ENCODE peak calls at places on chromosomes 2 and 18, in nine cellular contexts. One of them, this sample, is unnamed.

GRCh38 chr2:201254331-201254730 is 6.0 kb upstream of the CASP8 start:
- DNase-seq in stimulated activated CD8-positive, alpha-beta memory T cell treated with anti-CD3 and anti-CD28 coated beads, Interleukin-4, amount 100 ng/mL, for 4 hours: no peak
- DNase-seq in SK-N-DZ: no peak
- DNase-seq in stimulated activated CD4-positive, alpha-beta T cell treated with anti-CD3 and anti-CD28 coated beads, Interleukin-4, amount 100 ng/mL, for 48 hours: no peak
- DNase-seq in endothelial cell: no peak
- DNase-seq in epithelial cell of esophagus: peak
- DNase-seq in neural crest cell: no peak
- DNase-seq in skeletal muscle cell: no peak
- DNase-seq in HFFc6: peak
- DNase-seq in this sample: no peak

GRCh38 chr2:232488097-232488711 is 570 bp upstream of the ECEL1 start:
- DNase-seq in stimulated activated CD8-positive, alpha-beta memory T cell treated with anti-CD3 and anti-CD28 coated beads, Interleukin-4, amount 100 ng/mL, for 4 hours: no peak
- DNase-seq in SK-N-DZ: no peak
- DNase-seq in stimulated activated CD4-positive, alpha-beta T cell treated with anti-CD3 and anti-CD28 coated beads, Interleukin-4, amount 100 ng/mL, for 48 hours: no peak
- DNase-seq in endothelial cell: no peak
- DNase-seq in epithelial cell of esophagus: no peak
- DNase-seq in neural crest cell: no peak
- DNase-seq in skeletal muscle cell: no peak
- DNase-seq in HFFc6: no peak
- DNase-seq in this sample: no peak

GRCh38 chr2:218020281-218020680 is 17.5 kb upstream of the TNS1 start:
- DNase-seq in stimulated activated CD8-positive, alpha-beta memory T cell treated with anti-CD3 and anti-CD28 coated beads, Interleukin-4, amount 100 ng/mL, for 4 hours: no peak
- DNase-seq in SK-N-DZ: no peak
- DNase-seq in stimulated activated CD4-positive, alpha-beta T cell treated with anti-CD3 and anti-CD28 coated beads, Interleukin-4, amount 100 ng/mL, for 48 hours: no peak
- DNase-seq in endothelial cell: no peak
- DNase-seq in epithelial cell of esophagus: no peak
- DNase-seq in neural crest cell: no peak
- DNase-seq in skeletal muscle cell: no peak
- DNase-seq in HFFc6: no peak
- DNase-seq in this sample: no peak

GRCh38 chr2:88239781-88240180 is 69.6 kb downstream of the THNSL2 start:
- DNase-seq in stimulated activated CD8-positive, alpha-beta memory T cell treated with anti-CD3 and anti-CD28 coated beads, Interleukin-4, amount 100 ng/mL, for 4 hours: peak
- DNase-seq in SK-N-DZ: no peak
- DNase-seq in stimulated activated CD4-positive, alpha-beta T cell treated with anti-CD3 and anti-CD28 coated beads, Interleukin-4, amount 100 ng/mL, for 48 hours: no peak
- DNase-seq in endothelial cell: no peak
- DNase-seq in epithelial cell of esophagus: no peak
- DNase-seq in neural crest cell: no peak
- DNase-seq in skeletal muscle cell: no peak
- DNase-seq in HFFc6: no peak
- DNase-seq in this sample: no peak

GRCh38 chr18:80037869-80038630 is 3.8 kb downstream of the RBFA start:
- DNase-seq in stimulated activated CD8-positive, alpha-beta memory T cell treated with anti-CD3 and anti-CD28 coated beads, Interleukin-4, amount 100 ng/mL, for 4 hours: no peak
- DNase-seq in SK-N-DZ: no peak
- DNase-seq in stimulated activated CD4-positive, alpha-beta T cell treated with anti-CD3 and anti-CD28 coated beads, Interleukin-4, amount 100 ng/mL, for 48 hours: no peak
- DNase-seq in endothelial cell: no peak
- DNase-seq in epithelial cell of esophagus: no peak
- DNase-seq in neural crest cell: no peak
- DNase-seq in skeletal muscle cell: no peak
- DNase-seq in HFFc6: no peak
- DNase-seq in this sample: no peak

GRCh38 chr18:74040459-74041332 is 106.9 kb downstream of the FBXO15 start:
- DNase-seq in stimulated activated CD8-positive, alpha-beta memory T cell treated with anti-CD3 and anti-CD28 coated beads, Interleukin-4, amount 100 ng/mL, for 4 hours: peak
- DNase-seq in SK-N-DZ: peak
- DNase-seq in stimulated activated CD4-positive, alpha-beta T cell treated with anti-CD3 and anti-CD28 coated beads, Interleukin-4, amount 100 ng/mL, for 48 hours: peak
- DNase-seq in endothelial cell: peak
- DNase-seq in epithelial cell of esophagus: peak
- DNase-seq in neural crest cell: peak
- DNase-seq in skeletal muscle cell: no peak
- DNase-seq in HFFc6: peak
- DNase-seq in this sample: no peak

GRCh38 chr2:179556425-179556824 is 291.8 kb upstream of the SESTD1 start:
- DNase-seq in stimulated activated CD8-positive, alpha-beta memory T cell treated with anti-CD3 and anti-CD28 coated beads, Interleukin-4, amount 100 ng/mL, for 4 hours: no peak
- DNase-seq in SK-N-DZ: no peak
- DNase-seq in stimulated activated CD4-positive, alpha-beta T cell treated with anti-CD3 and anti-CD28 coated beads, Interleukin-4, amount 100 ng/mL, for 48 hours: no peak
- DNase-seq in endothelial cell: no peak
- DNase-seq in epithelial cell of esophagus: no peak
- DNase-seq in neural crest cell: no peak
- DNase-seq in skeletal muscle cell: no peak
- DNase-seq in HFFc6: no peak
- DNase-seq in this sample: no peak

GRCh38 chr2:161237397-161238263 is 70.6 kb upstream of the PSMD14 start:
- DNase-seq in stimulated activated CD8-positive, alpha-beta memory T cell treated with anti-CD3 and anti-CD28 coated beads, Interleukin-4, amount 100 ng/mL, for 4 hours: peak
- DNase-seq in SK-N-DZ: peak
- DNase-seq in stimulated activated CD4-positive, alpha-beta T cell treated with anti-CD3 and anti-CD28 coated beads, Interleukin-4, amount 100 ng/mL, for 48 hours: peak
- DNase-seq in endothelial cell: peak
- DNase-seq in epithelial cell of esophagus: peak
- DNase-seq in neural crest cell: no peak
- DNase-seq in skeletal muscle cell: no peak
- DNase-seq in HFFc6: peak
- DNase-seq in this sample: peak

GRCh38 chr2:67322361-67323001 is 74.7 kb upstream of the ETAA1 start:
- DNase-seq in stimulated activated CD8-positive, alpha-beta memory T cell treated with anti-CD3 and anti-CD28 coated beads, Interleukin-4, amount 100 ng/mL, for 4 hours: no peak
- DNase-seq in SK-N-DZ: peak
- DNase-seq in stimulated activated CD4-positive, alpha-beta T cell treated with anti-CD3 and anti-CD28 coated beads, Interleukin-4, amount 100 ng/mL, for 48 hours: no peak
- DNase-seq in endothelial cell: peak
- DNase-seq in epithelial cell of esophagus: peak
- DNase-seq in neural crest cell: peak
- DNase-seq in skeletal muscle cell: no peak
- DNase-seq in HFFc6: peak
- DNase-seq in this sample: peak

GRCh38 chr2:162524192-162524591 is 180.3 kb downstream of the GCA start:
- DNase-seq in stimulated activated CD8-positive, alpha-beta memory T cell treated with anti-CD3 and anti-CD28 coated beads, Interleukin-4, amount 100 ng/mL, for 4 hours: no peak
- DNase-seq in SK-N-DZ: peak
- DNase-seq in stimulated activated CD4-positive, alpha-beta T cell treated with anti-CD3 and anti-CD28 coated beads, Interleukin-4, amount 100 ng/mL, for 48 hours: no peak
- DNase-seq in endothelial cell: peak
- DNase-seq in epithelial cell of esophagus: peak
- DNase-seq in neural crest cell: no peak
- DNase-seq in skeletal muscle cell: no peak
- DNase-seq in HFFc6: no peak
- DNase-seq in this sample: no peak

GRCh38 chr2:12764075-12764722 is 47.5 kb downstream of the TRIB2 start:
- DNase-seq in stimulated activated CD8-positive, alpha-beta memory T cell treated with anti-CD3 and anti-CD28 coated beads, Interleukin-4, amount 100 ng/mL, for 4 hours: no peak
- DNase-seq in SK-N-DZ: no peak
- DNase-seq in stimulated activated CD4-positive, alpha-beta T cell treated with anti-CD3 and anti-CD28 coated beads, Interleukin-4, amount 100 ng/mL, for 48 hours: no peak
- DNase-seq in endothelial cell: no peak
- DNase-seq in epithelial cell of esophagus: peak
- DNase-seq in neural crest cell: no peak
- DNase-seq in skeletal muscle cell: no peak
- DNase-seq in HFFc6: peak
- DNase-seq in this sample: peak

GRCh38 chr2:199160677-199161465 is 296.9 kb downstream of the SATB2 start:
- DNase-seq in stimulated activated CD8-positive, alpha-beta memory T cell treated with anti-CD3 and anti-CD28 coated beads, Interleukin-4, amount 100 ng/mL, for 4 hours: no peak
- DNase-seq in SK-N-DZ: no peak
- DNase-seq in stimulated activated CD4-positive, alpha-beta T cell treated with anti-CD3 and anti-CD28 coated beads, Interleukin-4, amount 100 ng/mL, for 48 hours: no peak
- DNase-seq in endothelial cell: no peak
- DNase-seq in epithelial cell of esophagus: peak
- DNase-seq in neural crest cell: no peak
- DNase-seq in skeletal muscle cell: peak
- DNase-seq in HFFc6: peak
- DNase-seq in this sample: no peak

GRCh38 chr2:79711098-79711497 is 198.2 kb downstream of the CTNNA2 start:
- DNase-seq in stimulated activated CD8-positive, alpha-beta memory T cell treated with anti-CD3 and anti-CD28 coated beads, Interleukin-4, amount 100 ng/mL, for 4 hours: no peak
- DNase-seq in SK-N-DZ: no peak
- DNase-seq in stimulated activated CD4-positive, alpha-beta T cell treated with anti-CD3 and anti-CD28 coated beads, Interleukin-4, amount 100 ng/mL, for 48 hours: no peak
- DNase-seq in endothelial cell: no peak
- DNase-seq in epithelial cell of esophagus: no peak
- DNase-seq in neural crest cell: no peak
- DNase-seq in skeletal muscle cell: no peak
- DNase-seq in HFFc6: no peak
- DNase-seq in this sample: no peak

GRCh38 chr18:11974741-11975325 is 6.5 kb upstream of the IMPA2 start:
- DNase-seq in stimulated activated CD8-positive, alpha-beta memory T cell treated with anti-CD3 and anti-CD28 coated beads, Interleukin-4, amount 100 ng/mL, for 4 hours: no peak
- DNase-seq in SK-N-DZ: no peak
- DNase-seq in stimulated activated CD4-positive, alpha-beta T cell treated with anti-CD3 and anti-CD28 coated beads, Interleukin-4, amount 100 ng/mL, for 48 hours: no peak
- DNase-seq in endothelial cell: no peak
- DNase-seq in epithelial cell of esophagus: no peak
- DNase-seq in neural crest cell: no peak
- DNase-seq in skeletal muscle cell: no peak
- DNase-seq in HFFc6: no peak
- DNase-seq in this sample: no peak

GRCh38 chr18:10453885-10454772 is at the start of gene APCDD1:
- DNase-seq in stimulated activated CD8-positive, alpha-beta memory T cell treated with anti-CD3 and anti-CD28 coated beads, Interleukin-4, amount 100 ng/mL, for 4 hours: no peak
- DNase-seq in SK-N-DZ: peak
- DNase-seq in stimulated activated CD4-positive, alpha-beta T cell treated with anti-CD3 and anti-CD28 coated beads, Interleukin-4, amount 100 ng/mL, for 48 hours: no peak
- DNase-seq in endothelial cell: peak
- DNase-seq in epithelial cell of esophagus: peak
- DNase-seq in neural crest cell: peak
- DNase-seq in skeletal muscle cell: no peak
- DNase-seq in HFFc6: no peak
- DNase-seq in this sample: no peak

GRCh38 chr18:76530391-76530790 is 35.3 kb upstream of the ZNF516 start:
- DNase-seq in stimulated activated CD8-positive, alpha-beta memory T cell treated with anti-CD3 and anti-CD28 coated beads, Interleukin-4, amount 100 ng/mL, for 4 hours: no peak
- DNase-seq in SK-N-DZ: no peak
- DNase-seq in stimulated activated CD4-positive, alpha-beta T cell treated with anti-CD3 and anti-CD28 coated beads, Interleukin-4, amount 100 ng/mL, for 48 hours: no peak
- DNase-seq in endothelial cell: no peak
- DNase-seq in epithelial cell of esophagus: no peak
- DNase-seq in neural crest cell: no peak
- DNase-seq in skeletal muscle cell: no peak
- DNase-seq in HFFc6: no peak
- DNase-seq in this sample: no peak

GRCh38 chr18:36580266-36580665 is 248.5 kb downstream of the TPGS2 start:
- DNase-seq in stimulated activated CD8-positive, alpha-beta memory T cell treated with anti-CD3 and anti-CD28 coated beads, Interleukin-4, amount 100 ng/mL, for 4 hours: no peak
- DNase-seq in SK-N-DZ: no peak
- DNase-seq in stimulated activated CD4-positive, alpha-beta T cell treated with anti-CD3 and anti-CD28 coated beads, Interleukin-4, amount 100 ng/mL, for 48 hours: no peak
- DNase-seq in endothelial cell: no peak
- DNase-seq in epithelial cell of esophagus: peak
- DNase-seq in neural crest cell: no peak
- DNase-seq in skeletal muscle cell: peak
- DNase-seq in HFFc6: peak
- DNase-seq in this sample: peak

GRCh38 chr2:217367464-217367863 is 507.6 kb upstream of the TNP1 start:
- DNase-seq in stimulated activated CD8-positive, alpha-beta memory T cell treated with anti-CD3 and anti-CD28 coated beads, Interleukin-4, amount 100 ng/mL, for 4 hours: no peak
- DNase-seq in SK-N-DZ: no peak
- DNase-seq in stimulated activated CD4-positive, alpha-beta T cell treated with anti-CD3 and anti-CD28 coated beads, Interleukin-4, amount 100 ng/mL, for 48 hours: no peak
- DNase-seq in endothelial cell: no peak
- DNase-seq in epithelial cell of esophagus: peak
- DNase-seq in neural crest cell: no peak
- DNase-seq in skeletal muscle cell: no peak
- DNase-seq in HFFc6: peak
- DNase-seq in this sample: peak

GRCh38 chr2:33670392-33670937 is 71.4 kb upstream of the FAM98A start:
- DNase-seq in stimulated activated CD8-positive, alpha-beta memory T cell treated with anti-CD3 and anti-CD28 coated beads, Interleukin-4, amount 100 ng/mL, for 4 hours: no peak
- DNase-seq in SK-N-DZ: peak
- DNase-seq in stimulated activated CD4-positive, alpha-beta T cell treated with anti-CD3 and anti-CD28 coated beads, Interleukin-4, amount 100 ng/mL, for 48 hours: no peak
- DNase-seq in endothelial cell: no peak
- DNase-seq in epithelial cell of esophagus: peak
- DNase-seq in neural crest cell: no peak
- DNase-seq in skeletal muscle cell: no peak
- DNase-seq in HFFc6: no peak
- DNase-seq in this sample: no peak

GRCh38 chr2:207676827-207677354 is 34.5 kb upstream of the CCNYL1 start:
- DNase-seq in stimulated activated CD8-positive, alpha-beta memory T cell treated with anti-CD3 and anti-CD28 coated beads, Interleukin-4, amount 100 ng/mL, for 4 hours: no peak
- DNase-seq in SK-N-DZ: no peak
- DNase-seq in stimulated activated CD4-positive, alpha-beta T cell treated with anti-CD3 and anti-CD28 coated beads, Interleukin-4, amount 100 ng/mL, for 48 hours: no peak
- DNase-seq in endothelial cell: no peak
- DNase-seq in epithelial cell of esophagus: peak
- DNase-seq in neural crest cell: no peak
- DNase-seq in skeletal muscle cell: peak
- DNase-seq in HFFc6: peak
- DNase-seq in this sample: peak

GRCh38 chr18:76444436-76445105 is 50.5 kb downstream of the ZNF516 start:
- DNase-seq in stimulated activated CD8-positive, alpha-beta memory T cell treated with anti-CD3 and anti-CD28 coated beads, Interleukin-4, amount 100 ng/mL, for 4 hours: no peak
- DNase-seq in SK-N-DZ: no peak
- DNase-seq in stimulated activated CD4-positive, alpha-beta T cell treated with anti-CD3 and anti-CD28 coated beads, Interleukin-4, amount 100 ng/mL, for 48 hours: no peak
- DNase-seq in endothelial cell: no peak
- DNase-seq in epithelial cell of esophagus: no peak
- DNase-seq in neural crest cell: no peak
- DNase-seq in skeletal muscle cell: no peak
- DNase-seq in HFFc6: no peak
- DNase-seq in this sample: no peak

GRCh38 chr2:109175350-109175678 is 46.3 kb downstream of the SH3RF3 start:
- DNase-seq in stimulated activated CD8-positive, alpha-beta memory T cell treated with anti-CD3 and anti-CD28 coated beads, Interleukin-4, amount 100 ng/mL, for 4 hours: no peak
- DNase-seq in SK-N-DZ: no peak
- DNase-seq in stimulated activated CD4-positive, alpha-beta T cell treated with anti-CD3 and anti-CD28 coated beads, Interleukin-4, amount 100 ng/mL, for 48 hours: no peak
- DNase-seq in endothelial cell: no peak
- DNase-seq in epithelial cell of esophagus: no peak
- DNase-seq in neural crest cell: no peak
- DNase-seq in skeletal muscle cell: no peak
- DNase-seq in HFFc6: no peak
- DNase-seq in this sample: no peak

GRCh38 chr2:165953306-165953654 is 296 bp downstream of the TTC21B start:
- DNase-seq in stimulated activated CD8-positive, alpha-beta memory T cell treated with anti-CD3 and anti-CD28 coated beads, Interleukin-4, amount 100 ng/mL, for 4 hours: no peak
- DNase-seq in SK-N-DZ: no peak
- DNase-seq in stimulated activated CD4-positive, alpha-beta T cell treated with anti-CD3 and anti-CD28 coated beads, Interleukin-4, amount 100 ng/mL, for 48 hours: no peak
- DNase-seq in endothelial cell: no peak
- DNase-seq in epithelial cell of esophagus: peak
- DNase-seq in neural crest cell: no peak
- DNase-seq in skeletal muscle cell: no peak
- DNase-seq in HFFc6: peak
- DNase-seq in this sample: no peak

GRCh38 chr2:101307950-101308431 is 510 bp downstream of the RNF149 start:
- DNase-seq in stimulated activated CD8-positive, alpha-beta memory T cell treated with anti-CD3 and anti-CD28 coated beads, Interleukin-4, amount 100 ng/mL, for 4 hours: no peak
- DNase-seq in SK-N-DZ: peak
- DNase-seq in stimulated activated CD4-positive, alpha-beta T cell treated with anti-CD3 and anti-CD28 coated beads, Interleukin-4, amount 100 ng/mL, for 48 hours: no peak
- DNase-seq in endothelial cell: peak
- DNase-seq in epithelial cell of esophagus: no peak
- DNase-seq in neural crest cell: peak
- DNase-seq in skeletal muscle cell: no peak
- DNase-seq in HFFc6: no peak
- DNase-seq in this sample: no peak

GRCh38 chr2:224268441-224268840 is 133.5 kb downstream of the FAM124B start:
- DNase-seq in stimulated activated CD8-positive, alpha-beta memory T cell treated with anti-CD3 and anti-CD28 coated beads, Interleukin-4, amount 100 ng/mL, for 4 hours: no peak
- DNase-seq in SK-N-DZ: no peak
- DNase-seq in stimulated activated CD4-positive, alpha-beta T cell treated with anti-CD3 and anti-CD28 coated beads, Interleukin-4, amount 100 ng/mL, for 48 hours: no peak
- DNase-seq in endothelial cell: no peak
- DNase-seq in epithelial cell of esophagus: peak
- DNase-seq in neural crest cell: no peak
- DNase-seq in skeletal muscle cell: peak
- DNase-seq in HFFc6: peak
- DNase-seq in this sample: peak

GRCh38 chr18:78875268-78875997 is 104.2 kb upstream of the SALL3 start:
- DNase-seq in stimulated activated CD8-positive, alpha-beta memory T cell treated with anti-CD3 and anti-CD28 coated beads, Interleukin-4, amount 100 ng/mL, for 4 hours: no peak
- DNase-seq in SK-N-DZ: no peak
- DNase-seq in stimulated activated CD4-positive, alpha-beta T cell treated with anti-CD3 and anti-CD28 coated beads, Interleukin-4, amount 100 ng/mL, for 48 hours: peak
- DNase-seq in endothelial cell: no peak
- DNase-seq in epithelial cell of esophagus: no peak
- DNase-seq in neural crest cell: peak
- DNase-seq in skeletal muscle cell: no peak
- DNase-seq in HFFc6: no peak
- DNase-seq in this sample: no peak

GRCh38 chr2:2577366-2577765 is 246.3 kb upstream of the MYT1L start:
- DNase-seq in stimulated activated CD8-positive, alpha-beta memory T cell treated with anti-CD3 and anti-CD28 coated beads, Interleukin-4, amount 100 ng/mL, for 4 hours: no peak
- DNase-seq in SK-N-DZ: peak
- DNase-seq in stimulated activated CD4-positive, alpha-beta T cell treated with anti-CD3 and anti-CD28 coated beads, Interleukin-4, amount 100 ng/mL, for 48 hours: no peak
- DNase-seq in endothelial cell: no peak
- DNase-seq in epithelial cell of esophagus: no peak
- DNase-seq in neural crest cell: no peak
- DNase-seq in skeletal muscle cell: no peak
- DNase-seq in HFFc6: no peak
- DNase-seq in this sample: no peak

GRCh38 chr2:139836769-139837168 is 1056.6 kb upstream of the NXPH2 start:
- DNase-seq in stimulated activated CD8-positive, alpha-beta memory T cell treated with anti-CD3 and anti-CD28 coated beads, Interleukin-4, amount 100 ng/mL, for 4 hours: no peak
- DNase-seq in SK-N-DZ: peak
- DNase-seq in stimulated activated CD4-positive, alpha-beta T cell treated with anti-CD3 and anti-CD28 coated beads, Interleukin-4, amount 100 ng/mL, for 48 hours: no peak
- DNase-seq in endothelial cell: no peak
- DNase-seq in epithelial cell of esophagus: no peak
- DNase-seq in neural crest cell: no peak
- DNase-seq in skeletal muscle cell: no peak
- DNase-seq in HFFc6: no peak
- DNase-seq in this sample: no peak

GRCh38 chr18:63550068-63550467 is 7.9 kb downstream of the SERPINB12 start:
- DNase-seq in stimulated activated CD8-positive, alpha-beta memory T cell treated with anti-CD3 and anti-CD28 coated beads, Interleukin-4, amount 100 ng/mL, for 4 hours: no peak
- DNase-seq in SK-N-DZ: no peak
- DNase-seq in stimulated activated CD4-positive, alpha-beta T cell treated with anti-CD3 and anti-CD28 coated beads, Interleukin-4, amount 100 ng/mL, for 48 hours: no peak
- DNase-seq in endothelial cell: no peak
- DNase-seq in epithelial cell of esophagus: peak
- DNase-seq in neural crest cell: no peak
- DNase-seq in skeletal muscle cell: no peak
- DNase-seq in HFFc6: no peak
- DNase-seq in this sample: peak

GRCh38 chr2:18149660-18150246 is 271.3 kb downstream of the KCNS3 start:
- DNase-seq in stimulated activated CD8-positive, alpha-beta memory T cell treated with anti-CD3 and anti-CD28 coated beads, Interleukin-4, amount 100 ng/mL, for 4 hours: no peak
- DNase-seq in SK-N-DZ: peak
- DNase-seq in stimulated activated CD4-positive, alpha-beta T cell treated with anti-CD3 and anti-CD28 coated beads, Interleukin-4, amount 100 ng/mL, for 48 hours: no peak
- DNase-seq in endothelial cell: no peak
- DNase-seq in epithelial cell of esophagus: peak
- DNase-seq in neural crest cell: no peak
- DNase-seq in skeletal muscle cell: no peak
- DNase-seq in HFFc6: peak
- DNase-seq in this sample: no peak

GRCh38 chr2:233792720-233793119 is 14.6 kb downstream of the MROH2A start:
- DNase-seq in stimulated activated CD8-positive, alpha-beta memory T cell treated with anti-CD3 and anti-CD28 coated beads, Interleukin-4, amount 100 ng/mL, for 4 hours: no peak
- DNase-seq in SK-N-DZ: no peak
- DNase-seq in stimulated activated CD4-positive, alpha-beta T cell treated with anti-CD3 and anti-CD28 coated beads, Interleukin-4, amount 100 ng/mL, for 48 hours: no peak
- DNase-seq in endothelial cell: no peak
- DNase-seq in epithelial cell of esophagus: no peak
- DNase-seq in neural crest cell: no peak
- DNase-seq in skeletal muscle cell: no peak
- DNase-seq in HFFc6: no peak
- DNase-seq in this sample: no peak

This sample was measured in foreskin keratinocyte.